ENCODE peak calls at places on chromosomes 3 and 15, in eight cellular contexts. R, J, L, Z, I, S, G and D are unnamed samples.

GRCh38 chr15:99155961-99156443 is 51.1 kb downstream of the SYNM start:
- DNase-seq in G (no peak), L (no peak), R (no peak), J (peak), Z (no peak), I (peak), S (peak), D (peak)

GRCh38 chr3:28667646-28668376 is 319.2 kb upstream of the AZI2 start:
- DNase-seq in R (peak), S (peak), G (peak), L (no peak), Z (peak), I (peak), J (peak), D (peak)

GRCh38 chr3:45664558-45664957 is 24.6 kb upstream of the SACM1L start:
- DNase-seq in I (peak), R (no peak), L (no peak), Z (no peak), G (no peak), S (no peak), J (no peak), D (peak)

GRCh38 chr3:59106085-59106629 is 56.3 kb upstream of the CFAP20DC start:
- DNase-seq in J (no peak), S (no peak), R (no peak), Z (no peak), I (no peak), L (no peak), G (no peak), D (no peak)

GRCh38 chr15:45642203-45642932 is 7.5 kb downstream of the SQOR start:
- DNase-seq in I (no peak), Z (peak), R (peak), S (peak), J (peak), G (no peak), L (no peak), D (no peak)

GRCh38 chr3:156682491-156682890 is 8.1 kb downstream of the TIPARP start:
- DNase-seq in J (peak), I (no peak), S (no peak), Z (no peak), G (no peak), R (no peak), L (no peak), D (no peak)

GRCh38 chr3:188796122-188796631 is 375.6 kb upstream of the TPRG1 start:
- DNase-seq in L (no peak), J (peak), S (peak), Z (peak), R (no peak), I (no peak), G (no peak), D (no peak)

GRCh38 chr3:15576475-15576874 is 24.9 kb downstream of the HACL1 start:
- DNase-seq in L (no peak), G (no peak), Z (no peak), I (no peak), R (no peak), J (no peak), S (no peak), D (peak)

GRCh38 chr3:99240700-99241099 is 339.2 kb upstream of the DCBLD2 start:
- DNase-seq in L (no peak), I (no peak), J (no peak), R (no peak), G (no peak), S (no peak), Z (no peak), D (no peak)

GRCh38 chr15:29821416-29822099 is 710 bp downstream of the TJP1 start:
- DNase-seq in G (peak), I (peak), R (peak), S (no peak), Z (peak), L (no peak), J (peak), D (peak)

GRCh38 chr3:53724566-53724965 is 121.7 kb downstream of the CHDH start:
- DNase-seq in J (no peak), S (no peak), Z (no peak), G (no peak), L (no peak), I (no peak), R (peak), D (no peak)

GRCh38 chr3:55860040-55860439 is 372.9 kb upstream of the WNT5A start:
- DNase-seq in G (no peak), Z (no peak), R (no peak), I (no peak), J (peak), S (no peak), L (no peak), D (no peak)

GRCh38 chr3:71303627-71304260 is 279.8 kb downstream of the FOXP1 start:
- DNase-seq in J (no peak), L (no peak), Z (no peak), I (peak), G (no peak), R (no peak), S (no peak), D (no peak)

GRCh38 chr15:59062985-59063384 is 42.0 kb upstream of the CCNB2 start:
- DNase-seq in S (peak), G (no peak), J (no peak), R (no peak), Z (no peak), I (no peak), L (no peak), D (peak)

GRCh38 chr3:106438916-106439315 is 570.1 kb upstream of the CBLB start:
- DNase-seq in G (no peak), S (no peak), Z (no peak), I (no peak), L (no peak), R (no peak), J (no peak), D (no peak)

GRCh38 chr3:32934150-32934742 is 17.2 kb upstream of the CCR4 start:
- DNase-seq in L (no peak), R (no peak), I (peak), G (peak), S (peak), J (peak), Z (peak), D (peak)

GRCh38 chr3:97515076-97515475 is 249.5 kb upstream of the ARL6 start:
- DNase-seq in G (no peak), I (no peak), J (no peak), L (no peak), R (no peak), S (no peak), Z (no peak), D (no peak)

GRCh38 chr3:138861755-138862333 is 27.1 kb upstream of the PIK3CB start:
- DNase-seq in Z (no peak), S (peak), G (peak), L (no peak), R (no peak), J (peak), I (no peak), D (no peak)

GRCh38 chr3:132622148-132622547 is 25.1 kb downstream of the ACKR4 start:
- DNase-seq in Z (no peak), I (no peak), S (no peak), J (no peak), L (no peak), G (no peak), R (no peak), D (no peak)

GRCh38 chr3:153722157-153722556 is 399.0 kb upstream of the ARHGEF26 start:
- DNase-seq in J (no peak), R (no peak), I (no peak), Z (no peak), L (no peak), G (no peak), S (no peak), D (no peak)

GRCh38 chr15:28096720-28097431 is 2.2 kb downstream of the OCA2 start:
- DNase-seq in Z (no peak), L (peak), R (peak), G (no peak), J (no peak), S (no peak), I (no peak), D (no peak)

GRCh38 chr3:35919160-35919559 is 279.8 kb downstream of the ARPP21 start:
- DNase-seq in S (no peak), Z (no peak), G (no peak), J (no peak), L (no peak), R (no peak), I (no peak), D (no peak)

GRCh38 chr15:33107950-33108349 is 86.6 kb downstream of the FMN1 start:
- DNase-seq in L (no peak), Z (no peak), I (no peak), R (no peak), S (no peak), J (peak), G (no peak), D (no peak)

GRCh38 chr3:194003128-194004057 is 132.6 kb upstream of the HES1 start:
- DNase-seq in Z (peak), L (peak), S (peak), R (peak), J (peak), I (peak), G (peak), D (peak)

GRCh38 chr3:36874351-36874874 is 70.4 kb downstream of the TRANK1 start:
- DNase-seq in G (no peak), L (no peak), Z (no peak), S (no peak), J (no peak), I (no peak), R (no peak), D (no peak)

GRCh38 chr3:53495091-53495517 is 693 bp downstream of the CACNA1D start:
- DNase-seq in J (no peak), S (no peak), I (no peak), R (no peak), G (no peak), Z (no peak), L (no peak), D (no peak)

GRCh38 chr3:108552267-108553159 is 36.7 kb downstream of the CIP2A start:
- DNase-seq in S (peak), I (no peak), G (peak), L (no peak), R (no peak), J (peak), Z (peak), D (peak)

GRCh38 chr15:54518145-54518941 is 540.1 kb downstream of the UNC13C start:
- DNase-seq in Z (no peak), I (no peak), S (no peak), G (no peak), R (no peak), J (no peak), L (no peak), D (no peak)

GRCh38 chr3:72270072-72270611 is 485.2 kb upstream of the PROK2 start:
- DNase-seq in S (peak), L (peak), I (peak), Z (peak), G (peak), J (peak), R (peak), D (peak)

GRCh38 chr15:94722025-94722636 is 490.8 kb downstream of the MCTP2 start:
- DNase-seq in I (no peak), J (no peak), Z (no peak), S (no peak), L (no peak), G (no peak), R (no peak), D (no peak)

GRCh38 chr3:116112686-116113085 is 332.6 kb downstream of the LSAMP start:
- DNase-seq in J (peak), S (no peak), I (no peak), L (no peak), G (no peak), Z (no peak), R (no peak), D (no peak)

GRCh38 chr15:36880226-36880912 is 220.0 kb downstream of the MEIS2 start:
- DNase-seq in Z (no peak), G (no peak), J (no peak), R (no peak), S (no peak), I (no peak), L (no peak), D (no peak)

GRCh38 chr15:42800731-42801474 is 64.0 kb upstream of the CDAN1 start:
- DNase-seq in Z (peak), S (peak), J (no peak), G (no peak), L (no peak), I (no peak), R (no peak), D (peak)

GRCh38 chr15:37789881-37790280 is 144.6 kb upstream of the TMCO5A start:
- DNase-seq in G (no peak), S (no peak), R (no peak), I (no peak), J (peak), Z (no peak), L (no peak), D (no peak)

GRCh38 chr3:41966206-41966605 is 4.3 kb upstream of the ULK4 start:
- DNase-seq in J (no peak), G (no peak), R (no peak), S (no peak), I (no peak), L (no peak), Z (no peak), D (no peak)

GRCh38 chr3:41956574-41956973 is 5.3 kb downstream of the ULK4 start:
- DNase-seq in J (no peak), Z (no peak), G (no peak), S (no peak), L (no peak), R (no peak), I (no peak), D (no peak)

GRCh38 chr3:41963823-41964222 is 1.9 kb upstream of the ULK4 start:
- DNase-seq in G (no peak), R (no peak), J (no peak), L (no peak), S (no peak), Z (no peak), I (no peak), D (no peak)

GRCh38 chr3:41961061-41961749 is 698 bp downstream of the ULK4 start:
- DNase-seq in S (peak), I (peak), G (peak), Z (peak), R (peak), J (peak), L (no peak), D (peak)

GRCh38 chr3:41961750-41962679 is at the start of gene ULK4:
- DNase-seq in I (peak), J (peak), R (peak), S (peak), L (peak), Z (peak), G (peak), D (peak)
- TF ChIP-seq POLR2A in I (no peak), J (peak), R (peak), S (peak), L (no peak), Z (no peak), G (peak), D (peak)

DNA sequence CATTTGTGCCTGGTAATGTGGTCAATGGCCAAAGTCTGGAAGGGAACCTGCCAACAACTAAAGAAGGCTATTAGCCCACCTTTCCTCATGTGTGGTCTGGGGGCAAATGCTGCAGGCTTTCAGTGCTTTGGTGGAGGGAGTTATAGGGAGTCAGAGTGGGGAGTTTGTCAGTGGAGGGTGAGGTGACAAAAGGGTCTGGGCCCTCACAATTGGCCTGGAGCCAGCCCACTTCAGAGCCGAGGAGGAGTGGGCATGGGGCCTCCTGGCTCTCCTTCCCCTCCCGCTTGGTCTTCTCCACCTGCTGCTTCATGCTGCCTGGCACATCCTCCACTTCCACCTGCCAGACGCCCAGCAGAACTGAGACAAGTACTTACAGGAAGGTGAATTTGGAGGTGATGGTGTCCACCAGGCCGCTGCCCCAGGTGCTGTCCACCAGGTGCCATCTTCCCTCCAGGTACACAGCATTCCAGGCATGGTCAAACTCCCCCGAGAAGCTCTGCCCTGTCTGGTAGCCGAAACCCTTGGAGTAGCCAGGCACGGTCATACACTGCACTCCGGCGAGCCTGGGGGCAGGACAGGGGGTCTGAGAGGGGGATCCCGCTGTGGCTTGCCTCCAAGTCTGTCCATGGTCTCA is 40.9 kb downstream of the KY start:
- DNase-seq in R (no peak), S (no peak), I (no peak), Z (no peak), L (peak), G (no peak), J (no peak), D (no peak)
- TF ChIP-seq POLR2A in R (no peak), S (no peak), I (no peak), Z (no peak), L (no peak), G (no peak), J (no peak), D (no peak)

GRCh38 chr15:67006089-67007065 is 59.0 kb upstream of the SMAD3 start:
- DNase-seq in G (no peak), J (peak), R (no peak), S (peak), L (no peak), Z (no peak), I (no peak), D (no peak)
- TF ChIP-seq POLR2A in G (no peak), J (no peak), R (no peak), S (no peak), L (no peak), Z (no peak), I (no peak), D (no peak)

GRCh38 chr15:68816795-68817303 is 3.8 kb downstream of the ANP32A start:
- DNase-seq in Z (no peak), I (peak), G (no peak), R (no peak), J (no peak), L (peak), S (peak), D (peak)

GRCh38 chr15:68818088-68818670 is 2.5 kb downstream of the ANP32A start:
- DNase-seq in I (peak), S (peak), G (no peak), R (peak), J (peak), L (no peak), Z (peak), D (peak)

GRCh38 chr15:68816158-68816557 is 4.5 kb downstream of the ANP32A start:
- DNase-seq in I (no peak), Z (no peak), R (no peak), S (no peak), L (peak), G (no peak), J (no peak), D (peak)

GRCh38 chr15:68818671-68819450 is 1.8 kb downstream of the ANP32A start:
- DNase-seq in I (peak), L (no peak), G (no peak), S (peak), Z (peak), R (peak), J (no peak), D (peak)

GRCh38 chr15:68817304-68818087 is 3.2 kb downstream of the ANP32A start:
- DNase-seq in L (peak), I (peak), R (peak), G (no peak), Z (peak), S (peak), J (peak), D (peak)
- TF ChIP-seq POLR2A in L (no peak), I (no peak), R (no peak), G (no peak), Z (peak), S (peak), J (peak), D (no peak)

GRCh38 chr3:129068291-129068886 is 7.8 kb downstream of the GP9 start:
- DNase-seq in I (no peak), J (no peak), Z (no peak), L (no peak), R (no peak), G (no peak), S (no peak), D (peak)
- TF ChIP-seq POLR2A in I (no peak), J (no peak), Z (no peak), L (no peak), R (no peak), G (no peak), S (no peak), D (no peak)

GRCh38 chr3:48609088-48610005 is at the start of gene UQCRC1:
- DNase-seq in R (peak), I (peak), S (peak), G (peak), L (no peak), Z (peak), J (peak), D (peak)
- TF ChIP-seq POLR2A in R (peak), I (no peak), S (peak), G (peak), L (no peak), Z (peak), J (peak), D (peak)